ENCODE peak calls at places on chromosomes 6 and 20, in seven cellular contexts. One of them, this sample, is unnamed.

GRCh38 chr6:75306074-75306473 is 21.5 kb upstream of the TMEM30A start:
- DNase-seq in endothelial cell: no peak
- DNase-seq in NCI-H2171 treated with DMSO at 0.1 percent for 48 hours: no peak
- DNase-seq in mucosa of gallbladder: no peak
- DNase-seq in skeletal muscle cell: peak; percentile 29
- DNase-seq in HFFc6: no peak
- DNase-seq in HS-27A: no peak
- DNase-seq in this sample: no peak

GRCh38 chr20:46699651-46700359 is 9.6 kb upstream of the SLC2A10 start:
- DNase-seq in HS-27A: no peak
- DNase-seq in HFFc6: peak; percentile 22
- DNase-seq in endothelial cell: no peak
- DNase-seq in skeletal muscle cell: no peak
- DNase-seq in NCI-H2171 treated with DMSO at 0.1 percent for 48 hours: no peak
- DNase-seq in mucosa of gallbladder: no peak
- DNase-seq in this sample: peak; percentile 36

GRCh38 chr6:39088331-39088730 is 26.7 kb downstream of the SAYSD1 start:
- DNase-seq in NCI-H2171 treated with DMSO at 0.1 percent for 48 hours: no peak
- DNase-seq in mucosa of gallbladder: peak; percentile 46
- DNase-seq in HS-27A: no peak
- DNase-seq in HFFc6: peak; percentile 57
- DNase-seq in skeletal muscle cell: peak; percentile 45
- DNase-seq in endothelial cell: peak; percentile 59
- DNase-seq in this sample: peak; percentile 20

GRCh38 chr6:39765508-39766065 is 26.6 kb upstream of the DAAM2 start:
- DNase-seq in NCI-H2171 treated with DMSO at 0.1 percent for 48 hours: no peak
- DNase-seq in HFFc6: no peak
- DNase-seq in HS-27A: no peak
- DNase-seq in skeletal muscle cell: no peak
- DNase-seq in endothelial cell: no peak
- DNase-seq in mucosa of gallbladder: no peak
- DNase-seq in this sample: no peak

GRCh38 chr6:79201127-79201526 is 33.4 kb downstream of the HMGN3 start:
- DNase-seq in NCI-H2171 treated with DMSO at 0.1 percent for 48 hours: no peak
- DNase-seq in HFFc6: no peak
- DNase-seq in HS-27A: no peak
- DNase-seq in skeletal muscle cell: no peak
- DNase-seq in endothelial cell: no peak
- DNase-seq in mucosa of gallbladder: no peak
- DNase-seq in this sample: no peak

GRCh38 chr6:116847234-116847633 is 18.4 kb upstream of the GPRC6A start:
- DNase-seq in skeletal muscle cell: no peak
- DNase-seq in HS-27A: no peak
- DNase-seq in HFFc6: peak; percentile 57
- DNase-seq in NCI-H2171 treated with DMSO at 0.1 percent for 48 hours: peak; percentile 80
- DNase-seq in endothelial cell: no peak
- DNase-seq in mucosa of gallbladder: no peak
- DNase-seq in this sample: peak; percentile 31

GRCh38 chr20:34472246-34472925 is 43.8 kb upstream of the DYNLRB1 start:
- DNase-seq in mucosa of gallbladder: no peak
- DNase-seq in NCI-H2171 treated with DMSO at 0.1 percent for 48 hours: no peak
- DNase-seq in endothelial cell: no peak
- DNase-seq in HFFc6: peak; percentile 39
- DNase-seq in skeletal muscle cell: peak; percentile 22
- DNase-seq in HS-27A: peak; percentile 53
- DNase-seq in this sample: no peak

GRCh38 chr20:47768016-47768953 is 17.0 kb downstream of the SULF2 start:
- DNase-seq in HFFc6: no peak
- DNase-seq in mucosa of gallbladder: peak; percentile 37
- DNase-seq in skeletal muscle cell: no peak
- DNase-seq in endothelial cell: no peak
- DNase-seq in NCI-H2171 treated with DMSO at 0.1 percent for 48 hours: no peak
- DNase-seq in HS-27A: no peak
- DNase-seq in this sample: no peak

GRCh38 chr6:35040398-35040797 is 100.7 kb downstream of the TCP11 start:
- DNase-seq in endothelial cell: no peak
- DNase-seq in NCI-H2171 treated with DMSO at 0.1 percent for 48 hours: no peak
- DNase-seq in HS-27A: no peak
- DNase-seq in HFFc6: no peak
- DNase-seq in mucosa of gallbladder: no peak
- DNase-seq in skeletal muscle cell: no peak
- DNase-seq in this sample: no peak

GRCh38 chr20:20780127-20780822 is 67.8 kb upstream of the RALGAPA2 start:
- DNase-seq in mucosa of gallbladder: peak; percentile 71
- DNase-seq in skeletal muscle cell: no peak
- DNase-seq in NCI-H2171 treated with DMSO at 0.1 percent for 48 hours: peak; percentile 83
- DNase-seq in HS-27A: no peak
- DNase-seq in HFFc6: no peak
- DNase-seq in endothelial cell: no peak
- DNase-seq in this sample: no peak

GRCh38 chr6:111870751-111871064 is 2.5 kb downstream of the FYN start:
- DNase-seq in endothelial cell: no peak
- DNase-seq in HS-27A: no peak
- DNase-seq in HFFc6: no peak
- DNase-seq in skeletal muscle cell: no peak
- DNase-seq in mucosa of gallbladder: no peak
- DNase-seq in NCI-H2171 treated with DMSO at 0.1 percent for 48 hours: no peak
- DNase-seq in this sample: no peak

GRCh38 chr20:20668639-20669038 is 43.8 kb downstream of the RALGAPA2 start:
- DNase-seq in mucosa of gallbladder: no peak
- DNase-seq in HFFc6: no peak
- DNase-seq in NCI-H2171 treated with DMSO at 0.1 percent for 48 hours: no peak
- DNase-seq in skeletal muscle cell: no peak
- DNase-seq in HS-27A: no peak
- DNase-seq in endothelial cell: no peak
- DNase-seq in this sample: no peak

GRCh38 chr6:141562801-141563763 is 569.6 kb upstream of the GJE1 start:
- DNase-seq in skeletal muscle cell: peak; percentile 79
- DNase-seq in endothelial cell: peak; percentile 66
- DNase-seq in NCI-H2171 treated with DMSO at 0.1 percent for 48 hours: peak; percentile 89
- DNase-seq in HS-27A: peak; percentile 84
- DNase-seq in mucosa of gallbladder: peak; percentile 72
- DNase-seq in HFFc6: peak; percentile 81
- DNase-seq in this sample: peak; percentile 85

GRCh38 chr6:143247586-143247985 is 186.9 kb downstream of the AIG1 start:
- DNase-seq in HFFc6: no peak
- DNase-seq in skeletal muscle cell: no peak
- DNase-seq in HS-27A: no peak
- DNase-seq in NCI-H2171 treated with DMSO at 0.1 percent for 48 hours: no peak
- DNase-seq in endothelial cell: no peak
- DNase-seq in mucosa of gallbladder: no peak
- DNase-seq in this sample: no peak

GRCh38 chr6:159728552-159728951 is 1.2 kb downstream of the WTAP start:
- DNase-seq in NCI-H2171 treated with DMSO at 0.1 percent for 48 hours: no peak
- DNase-seq in endothelial cell: no peak
- DNase-seq in HS-27A: no peak
- DNase-seq in mucosa of gallbladder: no peak
- DNase-seq in skeletal muscle cell: no peak
- DNase-seq in HFFc6: no peak
- DNase-seq in this sample: no peak

GRCh38 chr6:113381957-113382356 is 475.2 kb upstream of the MARCKS start:
- DNase-seq in HS-27A: no peak
- DNase-seq in HFFc6: peak; percentile 30
- DNase-seq in skeletal muscle cell: peak; percentile 71
- DNase-seq in NCI-H2171 treated with DMSO at 0.1 percent for 48 hours: peak; percentile 72
- DNase-seq in endothelial cell: no peak
- DNase-seq in mucosa of gallbladder: peak; percentile 43
- DNase-seq in this sample: peak; percentile 82

GRCh38 chr20:33242319-33243100 is 6.7 kb downstream of the BPIFA1 start:
- DNase-seq in HFFc6: no peak
- DNase-seq in mucosa of gallbladder: no peak
- DNase-seq in endothelial cell: no peak
- DNase-seq in NCI-H2171 treated with DMSO at 0.1 percent for 48 hours: no peak
- DNase-seq in HS-27A: no peak
- DNase-seq in skeletal muscle cell: no peak
- DNase-seq in this sample: no peak

GRCh38 chr6:73169111-73169510 is 56.2 kb downstream of the KHDC1L start:
- DNase-seq in HS-27A: no peak
- DNase-seq in NCI-H2171 treated with DMSO at 0.1 percent for 48 hours: no peak
- DNase-seq in HFFc6: no peak
- DNase-seq in skeletal muscle cell: peak; percentile 32
- DNase-seq in endothelial cell: no peak
- DNase-seq in mucosa of gallbladder: no peak
- DNase-seq in this sample: no peak

GRCh38 chr6:31776961-31777666 is at the start of gene VWA7:
- DNase-seq in endothelial cell: no peak
- DNase-seq in HS-27A: no peak
- DNase-seq in skeletal muscle cell: peak; percentile 47
- DNase-seq in mucosa of gallbladder: peak; percentile 84
- DNase-seq in HFFc6: peak; percentile 53
- DNase-seq in NCI-H2171 treated with DMSO at 0.1 percent for 48 hours: peak; percentile 64
- DNase-seq in this sample: peak; percentile 66

This sample was measured in cerebellar cortex.